ENCODE peak calls at places on chromosomes 5 and 9, in seven cellular contexts. O is GM12865; I is GM13976; W is body of pancreas; P is right atrium auricular region; M is GM20000; D is CD8-positive, alpha-beta T cell. L is an unnamed sample.

GRCh38 chr5:60210810-60211209 is 317.3 kb upstream of the PDE4D start:
- DNase-seq in O (peak), I (no peak), W (no peak), P (no peak), M (no peak), D (no peak), L (no peak)

GRCh38 chr9:131478421-131478868 is 24.3 kb upstream of the POMT1 start:
- DNase-seq in O (peak), I (peak), W (peak), P (no peak), M (peak), D (peak), L (peak)

GRCh38 chr5:111227805-111228204 is 3.6 kb downstream of the CAMK4 start:
- DNase-seq in O (peak), I (no peak), W (no peak), P (no peak), M (no peak), D (peak), L (no peak)

GRCh38 chr9:35729700-35730485 is 2.1 kb downstream of the TLN1 start:
- DNase-seq in O (peak), I (no peak), W (no peak), P (peak), M (peak), D (no peak), L (no peak)

GRCh38 chr5:66113160-66113559 is 30.9 kb upstream of the SREK1 start:
- DNase-seq in O (no peak), I (no peak), W (no peak), P (no peak), M (no peak), D (no peak), L (no peak)

GRCh38 chr9:116152390-116152789 is 1.2 kb upstream of the PAPPA start:
- DNase-seq in O (no peak), I (no peak), W (no peak), P (no peak), M (no peak), D (no peak), L (no peak)

GRCh38 chr9:84592918-84593317 is 76.6 kb upstream of the NTRK2 start:
- DNase-seq in O (no peak), I (no peak), W (no peak), P (no peak), M (no peak), D (no peak), L (no peak)

GRCh38 chr5:150625164-150625535 is 15.3 kb upstream of the SYNPO start:
- DNase-seq in O (no peak), I (no peak), W (no peak), P (no peak), M (no peak), D (no peak), L (no peak)

GRCh38 chr9:92455217-92455616 is 27.1 kb downstream of the ASPN start:
- DNase-seq in O (peak), I (no peak), W (no peak), P (no peak), M (no peak), D (no peak), L (no peak)

GRCh38 chr9:101455656-101456235 is 20.2 kb upstream of the ALDOB start:
- DNase-seq in O (no peak), I (no peak), W (no peak), P (no peak), M (no peak), D (no peak), L (no peak)

GRCh38 chr9:101453776-101454570 is 18.4 kb upstream of the ALDOB start:
- DNase-seq in O (no peak), I (no peak), W (no peak), P (no peak), M (no peak), D (no peak), L (no peak)

GRCh38 chr9:101460965-101461364 is 25.4 kb upstream of the ALDOB start:
- DNase-seq in O (no peak), I (no peak), W (no peak), P (no peak), M (no peak), D (no peak), L (no peak)

GRCh38 chr9:101458955-101459631 is 23.5 kb upstream of the ALDOB start:
- DNase-seq in O (peak), I (peak), W (peak), P (no peak), M (peak), D (peak), L (no peak)

DNA sequence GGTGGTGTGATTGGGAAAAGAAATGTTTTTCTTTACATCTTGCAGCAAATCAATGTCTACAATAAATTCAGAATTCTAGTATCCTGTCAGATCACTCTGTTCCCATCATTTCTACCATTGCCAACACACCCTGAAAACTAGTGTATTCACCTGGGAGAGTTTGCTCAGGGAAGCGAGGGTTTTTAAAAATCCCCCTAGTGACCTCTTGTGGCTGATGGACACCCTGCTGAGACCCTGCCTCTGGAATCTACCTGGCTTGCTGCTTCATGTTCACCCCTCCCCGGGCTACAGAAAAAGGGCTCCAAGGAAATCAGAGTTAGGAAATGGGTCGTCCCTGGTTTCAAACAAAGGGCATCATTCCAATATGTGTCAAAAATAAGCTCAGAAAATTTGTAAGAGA is 21.4 kb upstream of the ALDOB start:
- DNase-seq in O (no peak), I (no peak), W (no peak), P (no peak), M (no peak), D (no peak), L (no peak)
- TF ChIP-seq CTCF in O (no peak), I (no peak), W (no peak), P (peak), M (no peak), D (no peak), L (peak)

GRCh38 chr9:31520301-31521085 is 864.0 kb upstream of the ACO1 start:
- DNase-seq in O (peak), I (no peak), W (no peak), P (no peak), M (peak), D (no peak), L (no peak)
- TF ChIP-seq CTCF in O (no peak), I (no peak), W (no peak), P (no peak), M (no peak), D (no peak), L (no peak)

GRCh38 chr5:38515081-38515480 is 41.4 kb downstream of the LIFR start:
- DNase-seq in O (no peak), I (no peak), W (no peak), P (no peak), M (no peak), D (no peak), L (no peak)

GRCh38 chr5:38518341-38518740 is 38.1 kb downstream of the LIFR start:
- DNase-seq in O (no peak), I (no peak), W (no peak), P (no peak), M (no peak), D (no peak), L (no peak)

GRCh38 chr5:38519476-38519875 is 37.0 kb downstream of the LIFR start:
- DNase-seq in O (no peak), I (no peak), W (no peak), P (no peak), M (no peak), D (no peak), L (no peak)

GRCh38 chr5:38515648-38516047 is 40.8 kb downstream of the LIFR start:
- DNase-seq in O (no peak), I (no peak), W (no peak), P (no peak), M (no peak), D (no peak), L (no peak)
- TF ChIP-seq CTCF in O (no peak), I (no peak), W (no peak), P (peak), M (no peak), D (no peak), L (peak)

DNA sequence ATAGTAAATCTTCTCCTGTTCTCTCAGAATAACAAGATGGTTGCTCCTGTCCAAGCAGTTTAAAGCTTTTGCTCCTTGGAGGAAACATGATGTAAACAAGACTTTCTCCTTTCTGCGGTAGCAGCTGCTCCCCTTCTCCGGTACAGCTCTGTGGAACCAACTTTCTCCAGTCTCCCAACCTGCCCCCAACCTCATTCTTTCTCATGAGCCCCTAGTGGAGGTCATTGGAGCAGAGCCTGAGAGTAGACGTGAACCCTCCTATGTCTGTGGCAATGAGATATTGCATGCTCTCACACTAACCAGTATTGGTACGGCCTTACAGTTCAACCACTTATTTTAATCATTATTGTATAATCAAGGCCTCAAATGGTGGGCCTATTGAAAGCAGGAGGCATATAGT is 483.8 kb upstream of the CDH10 start:
- DNase-seq in O (no peak), I (no peak), W (no peak), P (no peak), M (no peak), D (no peak), L (no peak)
- TF ChIP-seq CTCF in O (no peak), I (no peak), W (no peak), P (no peak), M (no peak), D (no peak), L (no peak)

GRCh38 chr5:172188033-172188892 is at the start of gene STK10:
- DNase-seq in O (peak), I (peak), W (peak), P (peak), M (peak), D (peak), L (peak)

GRCh38 chr5:172188893-172189692 is 1.1 kb upstream of the STK10 start:
- DNase-seq in O (no peak), I (no peak), W (no peak), P (no peak), M (no peak), D (no peak), L (no peak)

GRCh38 chr5:172186114-172186695 is 1.8 kb downstream of the STK10 start:
- DNase-seq in O (no peak), I (no peak), W (no peak), P (no peak), M (no peak), D (no peak), L (no peak)

GRCh38 chr5:172185096-172185461 is 2.9 kb downstream of the STK10 start:
- DNase-seq in O (peak), I (no peak), W (no peak), P (no peak), M (no peak), D (peak), L (no peak)

GRCh38 chr5:172187118-172188032 is 649 bp downstream of the STK10 start:
- DNase-seq in O (peak), I (peak), W (peak), P (peak), M (peak), D (peak), L (no peak)
- TF ChIP-seq CTCF in O (no peak), I (no peak), W (no peak), P (no peak), M (no peak), D (no peak), L (no peak)

DNA sequence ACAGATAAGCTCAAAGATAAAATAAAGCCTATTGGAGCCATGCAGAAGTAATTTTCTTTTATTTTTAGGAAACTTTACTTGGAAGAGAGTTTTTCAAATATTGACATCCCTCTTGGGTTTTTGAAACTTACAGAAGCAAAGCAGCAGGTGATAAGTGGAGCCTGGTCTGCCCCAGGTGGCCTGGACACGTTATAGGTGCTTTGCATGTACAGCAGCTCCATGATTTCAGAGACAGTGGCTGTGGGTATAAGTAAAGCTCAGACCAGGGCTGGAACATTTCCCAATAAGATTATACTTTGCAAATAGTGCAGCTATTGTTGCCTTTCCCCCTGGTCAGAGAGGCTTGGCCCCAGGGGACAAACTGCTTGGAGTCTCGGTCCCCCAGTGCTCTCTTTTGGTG is 51.5 kb downstream of the CCDC192 start:
- DNase-seq in O (no peak), I (no peak), W (no peak), P (no peak), M (no peak), D (no peak), L (no peak)
- TF ChIP-seq CTCF in O (no peak), I (no peak), W (no peak), P (no peak), M (no peak), D (no peak), L (peak)